ENCODE peak calls at places on chromosomes 13 and 19, in six cellular contexts. S is iris pigment epithelial cell, I is anterior cingulate cortex, W is left ventricle myocardium inferior, G is iPS-NIHi11, J is lower leg skin. E is an unnamed sample.

GRCh38 chr13:50268500-50268899 is 253.3 kb downstream of the KCNRG start:
- DNase-seq in J (no peak), S (peak), W (no peak), G (no peak), I (no peak), E (no peak)

GRCh38 chr19:55641376-55642152 is 762 bp downstream of the ZNF580 start:
- DNase-seq in W (no peak), J (no peak), I (no peak), S (peak), G (no peak), E (no peak)

GRCh38 chr13:22106058-22106457 is 435.2 kb downstream of the FGF9 start:
- DNase-seq in J (no peak), W (no peak), G (no peak), I (no peak), S (no peak), E (no peak)

GRCh38 chr13:80348308-80348707 is 7.4 kb upstream of the SPRY2 start:
- DNase-seq in S (no peak), W (no peak), J (no peak), I (no peak), G (no peak), E (peak)

GRCh38 chr19:46841458-46842083 is 9.1 kb downstream of the AP2S1 start:
- DNase-seq in G (no peak), W (peak), J (no peak), S (peak), I (peak), E (no peak)

GRCh38 chr13:77898097-77898496 is 20.5 kb downstream of the EDNRB start:
- DNase-seq in W (no peak), J (no peak), S (no peak), G (no peak), I (no peak), E (peak)

GRCh38 chr19:7772752-7773291 is 9.8 kb downstream of the CLEC4M start:
- DNase-seq in G (no peak), I (no peak), J (no peak), S (peak), W (no peak), E (no peak)

GRCh38 chr13:94335786-94336357 is 143.6 kb downstream of the DCT start:
- DNase-seq in J (no peak), S (peak), I (no peak), W (no peak), G (no peak), E (no peak)

GRCh38 chr19:33691736-33692135 is 70.0 kb downstream of the CHST8 start:
- DNase-seq in W (no peak), S (no peak), I (no peak), J (no peak), G (no peak), E (no peak)

GRCh38 chr19:18340237-18340989 is at the start of gene PGPEP1:
- DNase-seq in G (peak), I (peak), J (no peak), W (peak), S (no peak), E (peak)